ENCODE peak calls at places on chromosome 15, in four cellular contexts. O, E, V and Z are unnamed samples.

GRCh38 chr15:70379938-70380337 is 282.2 kb upstream of the TLE3 start:
- DNase-seq in O (no peak), E (no peak), V (no peak), Z (no peak)

GRCh38 chr15:40424483-40425115 is 16.2 kb upstream of the BAHD1 start:
- DNase-seq in O (no peak), E (no peak), V (no peak), Z (no peak)

GRCh38 chr15:57259511-57260143 is 116.7 kb upstream of the CGNL1 start:
- DNase-seq in O (peak), E (no peak), V (no peak), Z (no peak)

GRCh38 chr15:71659730-71660067 is 150.7 kb upstream of the NR2E3 start:
- DNase-seq in O (no peak), E (no peak), V (peak), Z (no peak)

GRCh38 chr15:31328999-31329639 is 2.5 kb downstream of the KLF13 start:
- DNase-seq in O (peak), E (peak), V (peak), Z (no peak)

GRCh38 chr15:89178307-89178977 is 42.9 kb downstream of the RLBP1 start:
- DNase-seq in O (no peak), E (no peak), V (no peak), Z (no peak)

GRCh38 chr15:79332824-79333510 is 22.1 kb downstream of the TMED3 start:
- DNase-seq in O (peak), E (no peak), V (peak), Z (no peak)

GRCh38 chr15:76566276-76566675 is 229.7 kb downstream of the ISL2 start:
- DNase-seq in O (no peak), E (no peak), V (peak), Z (peak)

GRCh38 chr15:84962975-84963374 is 18.7 kb upstream of the PDE8A start:
- DNase-seq in O (no peak), E (no peak), V (peak), Z (no peak)

GRCh38 chr15:51621917-51622268 is 678 bp downstream of the DMXL2 start:
- DNase-seq in O (peak), E (peak), V (peak), Z (peak)

GRCh38 chr15:70469651-70470555 is 293.5 kb downstream of the UACA start:
- DNase-seq in O (no peak), E (no peak), V (no peak), Z (no peak)

GRCh38 chr15:44194397-44195150 is 497 bp downstream of the FRMD5 start:
- DNase-seq in O (peak), E (peak), V (peak), Z (peak)
- H3K9ac ChIP-seq in O (peak), E (no peak), V (peak), Z (peak)

GRCh38 chr15:91407237-91407889 is 307.3 kb downstream of the SV2B start:
- DNase-seq in O (peak), E (peak), V (peak), Z (peak)
- H3K9ac ChIP-seq in O (no peak), E (peak), V (no peak), Z (no peak)

DNA sequence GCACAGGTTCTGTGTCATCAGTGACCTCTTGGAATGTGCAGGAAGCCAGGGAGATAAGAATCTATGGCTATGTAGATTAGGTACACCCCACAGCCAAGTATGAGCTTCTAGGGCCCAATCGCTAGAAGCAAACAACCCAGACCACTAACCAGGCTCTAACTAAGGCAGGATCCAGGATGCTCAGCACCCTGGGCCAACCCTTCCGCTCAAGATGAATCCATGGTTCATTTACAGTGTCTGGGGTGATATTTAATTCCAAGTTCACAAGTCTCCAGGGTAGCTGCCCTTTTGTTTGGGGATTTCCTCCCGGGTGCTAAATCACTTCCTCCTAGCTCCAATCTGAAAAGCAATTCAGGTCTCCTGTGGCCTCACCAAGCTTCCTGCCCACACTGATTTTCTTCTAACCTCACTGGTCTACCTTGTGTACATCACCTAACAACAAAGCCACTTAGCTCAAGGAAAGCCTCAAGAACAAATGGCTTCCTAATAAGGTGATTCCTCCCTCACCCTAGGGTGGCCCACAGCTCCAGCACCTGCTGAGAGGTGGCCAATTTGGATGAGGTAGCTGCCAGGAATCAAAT is 2.4 kb downstream of the EHD4 start:
- DNase-seq in O (peak), E (no peak), V (peak), Z (no peak)
- H3K9ac ChIP-seq in O (no peak), E (no peak), V (no peak), Z (no peak)

GRCh38 chr15:65792988-65793812 is 1.1 kb upstream of the DENND4A start:
- DNase-seq in O (no peak), E (no peak), V (no peak), Z (no peak)
- H3K9ac ChIP-seq in O (peak), E (peak), V (peak), Z (peak)

GRCh38 chr15:59999064-59999377 is 5.1 kb upstream of the FOXB1 start:
- DNase-seq in O (peak), E (peak), V (no peak), Z (no peak)

GRCh38 chr15:59998256-59999063 is 5.7 kb upstream of the FOXB1 start:
- DNase-seq in O (no peak), E (no peak), V (no peak), Z (no peak)

GRCh38 chr15:59996498-59997041 is 7.5 kb upstream of the FOXB1 start:
- DNase-seq in O (peak), E (peak), V (no peak), Z (no peak)

GRCh38 chr15:59995568-59996349 is 8.4 kb upstream of the FOXB1 start:
- DNase-seq in O (peak), E (no peak), V (no peak), Z (no peak)

DNA sequence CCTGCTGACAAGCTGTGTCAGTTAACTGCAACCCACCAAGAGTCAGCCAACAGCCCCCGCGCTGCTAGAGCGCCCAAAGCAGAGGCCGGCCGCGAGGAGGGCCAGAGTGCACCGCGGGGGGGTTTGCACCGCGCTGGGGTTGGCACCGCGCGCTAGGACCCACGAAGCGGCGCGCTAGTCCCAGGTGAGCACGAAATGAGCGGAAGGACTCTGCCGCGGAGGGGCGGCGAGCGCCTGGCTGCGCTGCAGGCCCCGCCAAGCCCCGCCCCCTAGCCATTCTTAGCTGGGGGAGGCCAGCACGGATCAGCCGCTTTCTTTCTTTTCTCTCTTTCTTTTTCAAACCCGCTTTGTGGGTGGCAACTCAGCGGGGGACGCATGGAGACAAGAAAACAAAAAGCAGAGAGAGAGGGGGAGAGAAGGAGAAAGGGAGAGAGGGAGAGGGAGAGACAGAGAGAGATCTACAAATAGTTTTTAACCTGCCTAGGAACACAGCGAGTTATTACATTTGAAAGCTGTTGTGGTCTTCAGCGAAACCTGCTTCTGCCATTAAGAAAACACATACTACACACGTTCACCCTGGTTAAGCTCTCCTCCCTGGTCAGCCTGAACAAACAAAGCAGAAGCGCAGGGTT is 6.9 kb upstream of the FOXB1 start:
- DNase-seq in O (peak), E (peak), V (peak), Z (no peak)
- H3K9ac ChIP-seq in O (no peak), E (peak), V (no peak), Z (no peak)

DNA sequence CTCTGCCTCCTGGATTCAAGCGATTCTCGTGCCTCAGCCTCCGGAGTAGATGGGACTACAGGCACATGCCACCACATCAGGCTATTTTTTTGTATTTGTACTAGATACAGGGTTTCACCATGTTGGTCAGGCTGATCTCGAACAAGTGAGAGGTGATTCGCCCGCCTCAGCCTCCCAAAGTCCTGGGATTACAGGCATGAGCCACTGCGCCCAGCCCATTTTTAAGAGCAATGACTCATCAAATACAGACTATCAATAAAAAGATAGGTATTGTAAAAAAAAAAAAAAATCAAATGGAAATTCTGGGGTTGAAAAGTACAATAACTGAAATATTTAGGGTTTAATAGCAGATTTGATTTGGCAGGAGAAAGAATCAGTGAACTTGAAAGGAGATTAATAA is 129.0 kb downstream of the TJP1 start:
- DNase-seq in O (no peak), E (no peak), V (peak), Z (no peak)
- H3K9ac ChIP-seq in O (no peak), E (no peak), V (no peak), Z (no peak)